ENCODE peak calls at places on chromosomes 1 and 21, in seven cellular contexts. One of them, this sample, is unnamed.

GRCh38 chr1:84721152-84721551 is 30.9 kb upstream of the SSX2IP start:
- DNase-seq in progenitor cell of endocrine pancreas: no peak
- DNase-seq in mesothelial cell of epicardium: no peak
- DNase-seq in AG10803: peak; percentile 70
- DNase-seq in GM06990: no peak
- DNase-seq in mammary epithelial cell: peak; percentile 72
- DNase-seq in foreskin fibroblast: peak; percentile 81
- DNase-seq in this sample: no peak

GRCh38 chr21:16870116-16870515 is 642.7 kb upstream of the CXADR start:
- DNase-seq in GM06990: no peak
- DNase-seq in mesothelial cell of epicardium: no peak
- DNase-seq in progenitor cell of endocrine pancreas: no peak
- DNase-seq in AG10803: peak; percentile 49
- DNase-seq in mammary epithelial cell: no peak
- DNase-seq in foreskin fibroblast: peak; percentile 71
- DNase-seq in this sample: no peak

GRCh38 chr1:116261227-116261626 is 111.8 kb upstream of the ATP1A1 start:
- DNase-seq in AG10803: no peak
- DNase-seq in foreskin fibroblast: no peak
- DNase-seq in mammary epithelial cell: no peak
- DNase-seq in GM06990: no peak
- DNase-seq in mesothelial cell of epicardium: no peak
- DNase-seq in progenitor cell of endocrine pancreas: no peak
- DNase-seq in this sample: no peak

GRCh38 chr1:51712590-51712989 is 95.7 kb downstream of the OSBPL9 start:
- DNase-seq in AG10803: no peak
- DNase-seq in GM06990: no peak
- DNase-seq in progenitor cell of endocrine pancreas: no peak
- DNase-seq in mammary epithelial cell: no peak
- DNase-seq in foreskin fibroblast: no peak
- DNase-seq in mesothelial cell of epicardium: no peak
- DNase-seq in this sample: no peak

GRCh38 chr1:183264132-183264531 is 78.1 kb downstream of the LAMC2 start:
- DNase-seq in AG10803: no peak
- DNase-seq in mesothelial cell of epicardium: no peak
- DNase-seq in progenitor cell of endocrine pancreas: no peak
- DNase-seq in GM06990: no peak
- DNase-seq in mammary epithelial cell: no peak
- DNase-seq in foreskin fibroblast: no peak
- DNase-seq in this sample: no peak

GRCh38 chr21:44380876-44381275 is 27.5 kb downstream of the TRPM2 start:
- DNase-seq in mesothelial cell of epicardium: peak; percentile 30
- DNase-seq in progenitor cell of endocrine pancreas: no peak
- DNase-seq in AG10803: no peak
- DNase-seq in foreskin fibroblast: no peak
- DNase-seq in mammary epithelial cell: no peak
- DNase-seq in GM06990: no peak
- DNase-seq in this sample: no peak

GRCh38 chr1:94922756-94923465 is 4.0 kb downstream of the CNN3 start:
- DNase-seq in mammary epithelial cell: no peak
- DNase-seq in foreskin fibroblast: peak; percentile 46
- DNase-seq in AG10803: peak; percentile 95
- DNase-seq in progenitor cell of endocrine pancreas: no peak
- DNase-seq in GM06990: no peak
- DNase-seq in mesothelial cell of epicardium: no peak
- DNase-seq in this sample: no peak

GRCh38 chr1:54548389-54549044 is 489 bp downstream of the ACOT11 start:
- DNase-seq in AG10803: no peak
- DNase-seq in progenitor cell of endocrine pancreas: no peak
- DNase-seq in foreskin fibroblast: no peak
- DNase-seq in GM06990: no peak
- DNase-seq in mammary epithelial cell: no peak
- DNase-seq in mesothelial cell of epicardium: no peak
- DNase-seq in this sample: no peak

GRCh38 chr1:50329332-50329932 is 93.8 kb downstream of the DMRTA2 start:
- DNase-seq in progenitor cell of endocrine pancreas: no peak
- DNase-seq in AG10803: no peak
- DNase-seq in GM06990: no peak
- DNase-seq in foreskin fibroblast: peak; percentile 8
- DNase-seq in mesothelial cell of epicardium: no peak
- DNase-seq in mammary epithelial cell: peak; percentile 24
- DNase-seq in this sample: no peak

GRCh38 chr1:219792337-219793021 is 135.9 kb downstream of the SLC30A10 start:
- DNase-seq in mesothelial cell of epicardium: no peak
- DNase-seq in GM06990: no peak
- DNase-seq in AG10803: peak; percentile 89
- DNase-seq in foreskin fibroblast: peak; percentile 95
- DNase-seq in progenitor cell of endocrine pancreas: no peak
- DNase-seq in mammary epithelial cell: no peak
- DNase-seq in this sample: no peak

GRCh38 chr1:220565670-220566069 is 37.7 kb downstream of the MARK1 start:
- DNase-seq in mesothelial cell of epicardium: no peak
- DNase-seq in GM06990: no peak
- DNase-seq in progenitor cell of endocrine pancreas: no peak
- DNase-seq in mammary epithelial cell: no peak
- DNase-seq in foreskin fibroblast: no peak
- DNase-seq in AG10803: no peak
- DNase-seq in this sample: no peak

GRCh38 chr1:51555866-51556619 is 37.0 kb upstream of the EPS15 start:
- DNase-seq in mesothelial cell of epicardium: no peak
- DNase-seq in progenitor cell of endocrine pancreas: no peak
- DNase-seq in foreskin fibroblast: peak; percentile 28
- DNase-seq in AG10803: no peak
- DNase-seq in mammary epithelial cell: peak; percentile 38
- DNase-seq in GM06990: no peak
- DNase-seq in this sample: no peak

GRCh38 chr1:225746361-225747179 is 31.1 kb upstream of the SRP9 start:
- DNase-seq in mammary epithelial cell: peak; percentile 82
- DNase-seq in GM06990: no peak
- DNase-seq in mesothelial cell of epicardium: no peak
- DNase-seq in foreskin fibroblast: peak; percentile 88
- DNase-seq in AG10803: peak; percentile 86
- DNase-seq in progenitor cell of endocrine pancreas: peak; percentile 12
- DNase-seq in this sample: no peak

GRCh38 chr21:38355992-38356781 is 99.4 kb downstream of the KCNJ15 start:
- DNase-seq in foreskin fibroblast: peak; percentile 89
- DNase-seq in progenitor cell of endocrine pancreas: peak; percentile 82
- DNase-seq in AG10803: peak; percentile 66
- DNase-seq in mammary epithelial cell: peak; percentile 64
- DNase-seq in GM06990: peak; percentile 54
- DNase-seq in mesothelial cell of epicardium: peak; percentile 94
- DNase-seq in this sample: peak; percentile 84

GRCh38 chr1:15849775-15850449 is 2.4 kb downstream of the SPEN start:
- DNase-seq in progenitor cell of endocrine pancreas: peak; percentile 38
- DNase-seq in foreskin fibroblast: peak; percentile 61
- DNase-seq in mammary epithelial cell: peak; percentile 57
- DNase-seq in mesothelial cell of epicardium: peak; percentile 73
- DNase-seq in GM06990: no peak
- DNase-seq in AG10803: peak; percentile 39
- DNase-seq in this sample: no peak

GRCh38 chr1:224732367-224733006 is 116.4 kb downstream of the CNIH3 start:
- DNase-seq in AG10803: no peak
- DNase-seq in mesothelial cell of epicardium: no peak
- DNase-seq in mammary epithelial cell: no peak
- DNase-seq in GM06990: no peak
- DNase-seq in progenitor cell of endocrine pancreas: no peak
- DNase-seq in foreskin fibroblast: no peak
- DNase-seq in this sample: no peak

GRCh38 chr1:156379420-156380165 is 10.6 kb downstream of the RHBG start:
- DNase-seq in GM06990: no peak
- DNase-seq in mammary epithelial cell: no peak
- DNase-seq in mesothelial cell of epicardium: no peak
- DNase-seq in AG10803: peak; percentile 28
- DNase-seq in foreskin fibroblast: peak; percentile 32
- DNase-seq in progenitor cell of endocrine pancreas: no peak
- DNase-seq in this sample: no peak

GRCh38 chr1:39852214-39852791 is 31.0 kb downstream of the TRIT1 start:
- DNase-seq in progenitor cell of endocrine pancreas: no peak
- DNase-seq in foreskin fibroblast: no peak
- DNase-seq in mammary epithelial cell: peak; percentile 36
- DNase-seq in mesothelial cell of epicardium: no peak
- DNase-seq in AG10803: no peak
- DNase-seq in GM06990: no peak
- DNase-seq in this sample: no peak

GRCh38 chr1:117788014-117788413 is 141.4 kb downstream of the GDAP2 start:
- DNase-seq in foreskin fibroblast: no peak
- DNase-seq in progenitor cell of endocrine pancreas: no peak
- DNase-seq in mammary epithelial cell: no peak
- DNase-seq in GM06990: no peak
- DNase-seq in AG10803: no peak
- DNase-seq in mesothelial cell of epicardium: no peak
- DNase-seq in this sample: no peak

DNA sequence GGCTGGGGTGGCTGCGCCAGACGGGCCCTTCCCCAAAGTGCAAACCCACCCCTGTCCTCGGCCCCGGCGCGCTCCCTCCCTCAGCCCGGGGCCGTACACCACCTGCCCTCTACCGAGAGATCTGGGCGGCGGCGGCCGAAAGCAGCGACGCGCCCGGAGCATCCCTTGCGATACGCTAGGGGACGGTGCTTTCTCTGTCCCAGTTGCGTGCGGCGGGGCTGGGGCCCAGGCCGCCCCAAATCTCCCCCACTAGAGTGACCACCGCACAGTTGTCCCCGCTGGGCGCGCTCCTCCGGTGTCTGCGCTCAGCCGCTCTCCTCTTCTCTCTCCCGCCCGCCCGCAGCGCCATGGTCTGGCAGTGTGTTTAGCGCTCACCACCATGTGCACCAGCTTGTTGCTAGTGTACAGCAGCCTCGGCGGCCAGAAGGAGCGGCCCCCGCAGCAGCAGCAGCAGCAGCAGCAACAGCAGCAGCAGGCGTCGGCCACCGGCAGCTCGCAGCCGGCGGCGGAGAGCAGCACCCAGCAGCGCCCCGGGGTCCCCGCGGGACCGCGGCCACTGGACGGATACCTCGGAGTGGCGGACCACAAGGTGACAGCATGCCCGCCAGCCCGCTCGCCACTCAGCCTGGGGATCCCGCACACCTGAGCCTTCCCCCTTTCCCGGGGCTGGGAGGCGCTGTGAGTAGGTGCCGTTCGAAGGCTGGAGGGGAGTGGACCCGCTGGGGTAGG is 1.0 kb downstream of the ST6GALNAC5 start:
- DNase-seq in GM06990: peak; percentile 30
- DNase-seq in foreskin fibroblast: peak; percentile 67
- DNase-seq in mesothelial cell of epicardium: peak; percentile 73
- DNase-seq in progenitor cell of endocrine pancreas: peak; percentile 37
- DNase-seq in mammary epithelial cell: peak; percentile 46
- DNase-seq in AG10803: peak; percentile 58
- DNase-seq in this sample: no peak
- TF ChIP-seq CTCF in GM06990: no peak
- TF ChIP-seq CTCF in foreskin fibroblast: peak; percentile 32
- TF ChIP-seq CTCF in mesothelial cell of epicardium: no peak
- TF ChIP-seq CTCF in progenitor cell of endocrine pancreas: no peak
- TF ChIP-seq CTCF in mammary epithelial cell: peak; percentile 44
- TF ChIP-seq CTCF in AG10803: peak; percentile 40
- TF ChIP-seq CTCF in this sample: peak; percentile 18

DNA sequence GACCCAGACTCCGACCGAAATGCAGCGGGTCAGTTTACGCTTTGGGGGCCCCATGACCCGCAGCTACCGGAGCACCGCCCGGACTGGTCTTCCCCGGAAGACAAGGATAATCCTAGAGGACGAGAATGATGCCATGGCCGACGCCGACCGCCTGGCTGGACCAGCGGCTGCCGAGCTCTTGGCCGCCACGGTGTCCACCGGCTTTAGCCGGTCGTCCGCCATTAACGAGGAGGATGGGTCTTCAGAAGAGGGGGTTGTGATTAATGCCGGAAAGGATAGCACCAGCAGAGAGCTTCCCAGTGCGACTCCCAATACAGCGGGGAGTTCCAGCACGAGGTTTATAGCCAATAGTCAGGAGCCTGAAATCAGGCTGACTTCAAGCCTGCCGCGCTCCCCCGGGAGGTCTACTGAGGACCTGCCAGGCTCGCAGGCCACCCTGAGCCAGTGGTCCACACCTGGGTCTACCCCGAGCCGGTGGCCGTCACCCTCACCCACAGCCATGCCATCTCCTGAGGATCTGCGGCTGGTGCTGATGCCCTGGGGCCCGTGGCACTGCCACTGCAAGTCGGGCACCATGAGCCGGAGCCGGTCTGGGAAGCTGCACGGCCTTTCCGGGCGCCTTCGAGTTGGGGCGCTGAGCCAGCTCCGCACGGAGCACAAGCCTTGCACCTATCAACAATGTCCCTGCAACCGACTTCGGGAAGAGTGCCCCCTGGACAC is 534 bp downstream of the C1orf56 start:
- DNase-seq in progenitor cell of endocrine pancreas: peak; percentile 47
- DNase-seq in GM06990: peak; percentile 68
- DNase-seq in foreskin fibroblast: peak; percentile 83
- DNase-seq in mammary epithelial cell: peak; percentile 53
- DNase-seq in mesothelial cell of epicardium: peak; percentile 72
- DNase-seq in AG10803: peak; percentile 65
- DNase-seq in this sample: peak; percentile 69
- TF ChIP-seq CTCF in progenitor cell of endocrine pancreas: peak; percentile 69
- TF ChIP-seq CTCF in GM06990: peak; percentile 57
- TF ChIP-seq CTCF in foreskin fibroblast: peak; percentile 52
- TF ChIP-seq CTCF in mammary epithelial cell: peak; percentile 56
- TF ChIP-seq CTCF in mesothelial cell of epicardium: peak; percentile 62
- TF ChIP-seq CTCF in AG10803: no peak
- TF ChIP-seq CTCF in this sample: no peak

GRCh38 chr1:147811751-147812150 is 51.3 kb upstream of the GJA5 start:
- DNase-seq in mammary epithelial cell: no peak
- DNase-seq in AG10803: no peak
- DNase-seq in progenitor cell of endocrine pancreas: no peak
- DNase-seq in GM06990: no peak
- DNase-seq in foreskin fibroblast: no peak
- DNase-seq in mesothelial cell of epicardium: no peak
- DNase-seq in this sample: no peak

GRCh38 chr1:147809236-147809635 is 48.8 kb upstream of the GJA5 start:
- DNase-seq in mesothelial cell of epicardium: no peak
- DNase-seq in foreskin fibroblast: no peak
- DNase-seq in AG10803: no peak
- DNase-seq in mammary epithelial cell: no peak
- DNase-seq in GM06990: no peak
- DNase-seq in progenitor cell of endocrine pancreas: no peak
- DNase-seq in this sample: no peak

GRCh38 chr1:147808025-147808424 is 47.6 kb upstream of the GJA5 start:
- DNase-seq in mammary epithelial cell: no peak
- DNase-seq in GM06990: no peak
- DNase-seq in mesothelial cell of epicardium: no peak
- DNase-seq in foreskin fibroblast: peak; percentile 35
- DNase-seq in progenitor cell of endocrine pancreas: no peak
- DNase-seq in AG10803: peak; percentile 9
- DNase-seq in this sample: no peak

GRCh38 chr1:147812799-147813198 is 52.4 kb upstream of the GJA5 start:
- DNase-seq in mesothelial cell of epicardium: no peak
- DNase-seq in progenitor cell of endocrine pancreas: no peak
- DNase-seq in mammary epithelial cell: no peak
- DNase-seq in AG10803: no peak
- DNase-seq in foreskin fibroblast: no peak
- DNase-seq in GM06990: no peak
- DNase-seq in this sample: no peak

GRCh38 chr1:147811273-147811672 is 50.9 kb upstream of the GJA5 start:
- DNase-seq in GM06990: no peak
- DNase-seq in AG10803: no peak
- DNase-seq in progenitor cell of endocrine pancreas: no peak
- DNase-seq in foreskin fibroblast: no peak
- DNase-seq in mammary epithelial cell: no peak
- DNase-seq in mesothelial cell of epicardium: no peak
- DNase-seq in this sample: no peak
- TF ChIP-seq CTCF in GM06990: no peak
- TF ChIP-seq CTCF in AG10803: no peak
- TF ChIP-seq CTCF in progenitor cell of endocrine pancreas: no peak
- TF ChIP-seq CTCF in foreskin fibroblast: no peak
- TF ChIP-seq CTCF in mammary epithelial cell: no peak
- TF ChIP-seq CTCF in mesothelial cell of epicardium: no peak
- TF ChIP-seq CTCF in this sample: no peak

GRCh38 chr1:231334079-231334666 is 3.5 kb downstream of the EXOC8 start:
- DNase-seq in progenitor cell of endocrine pancreas: no peak
- DNase-seq in mesothelial cell of epicardium: no peak
- DNase-seq in GM06990: peak; percentile 22
- DNase-seq in mammary epithelial cell: no peak
- DNase-seq in AG10803: no peak
- DNase-seq in foreskin fibroblast: no peak
- DNase-seq in this sample: no peak
- TF ChIP-seq CTCF in progenitor cell of endocrine pancreas: no peak
- TF ChIP-seq CTCF in mesothelial cell of epicardium: no peak
- TF ChIP-seq CTCF in GM06990: no peak
- TF ChIP-seq CTCF in mammary epithelial cell: no peak
- TF ChIP-seq CTCF in AG10803: no peak
- TF ChIP-seq CTCF in foreskin fibroblast: no peak
- TF ChIP-seq CTCF in this sample: no peak

This sample was measured in D721Med.